ENCODE peak calls at places on chromosomes 1 and 21, in four cellular contexts. K is T-helper 17 cell; O is activated CD4-positive, alpha-beta T cell treated with anti-CD3 and anti-CD28 coated beads for 4 hours; P is GM12865. C is an unnamed sample.

GRCh38 chr1:69172003-69173000 is 395.4 kb upstream of the LRRC7 start:
- DNase-seq in O (no peak), K (no peak), P (no peak), C (no peak)

GRCh38 chr1:180603223-180603849 is 28.5 kb upstream of the XPR1 start:
- DNase-seq in P (no peak), O (no peak), K (no peak), C (no peak)

GRCh38 chr1:57623039-57623790 is 199.4 kb upstream of the DAB1 start:
- DNase-seq in O (no peak), P (no peak), K (no peak), C (no peak)

GRCh38 chr1:46621930-46622329 is 5.3 kb upstream of the MOB3C start:
- DNase-seq in K (no peak), O (no peak), P (no peak), C (no peak)

GRCh38 chr1:151919246-151919645 is 9.9 kb upstream of the THEM4 start:
- DNase-seq in K (no peak), O (no peak), P (peak), C (no peak)

GRCh38 chr1:3473381-3473844 is 18.9 kb downstream of the ARHGEF16 start:
- DNase-seq in O (no peak), K (no peak), P (no peak), C (no peak)

GRCh38 chr1:161033751-161034150 is 5.0 kb downstream of the TSTD1 start:
- DNase-seq in K (no peak), P (no peak), O (no peak), C (no peak)

GRCh38 chr21:46424062-46424591 is 34.6 kb upstream of the DIP2A start:
- DNase-seq in O (no peak), K (no peak), P (no peak), C (peak)

GRCh38 chr1:226519741-226520598 is 28.6 kb upstream of the STUM start:
- DNase-seq in P (no peak), K (no peak), O (no peak), C (no peak)

GRCh38 chr1:150551784-150552691 is 2.8 kb downstream of the ADAMTSL4 start:
- DNase-seq in O (no peak), P (no peak), K (no peak), C (no peak)

C was measured in effector CD8-positive, alpha-beta T cell.